ENCODE peak calls at places on chromosomes 1 and 21, in seven cellular contexts. I is body of pancreas, W is K562, M is breast epithelium, U is H1, D is transverse colon, Q is adrenal gland. P is an unnamed sample.

GRCh38 chr1:153520818-153521476 is 14.8 kb downstream of the S100A6 start:
- DNase-seq in Q (no peak), I (no peak), M (no peak), U (no peak), D (no peak), W (no peak), P (no peak)

GRCh38 chr1:9101510-9102146 is 27.3 kb downstream of the GPR157 start:
- DNase-seq in D (peak; percentile 52), W (peak; percentile 62), U (peak; percentile 68), Q (no peak), I (no peak), M (no peak), P (peak; percentile 42)

GRCh38 chr1:943545-944340 is 15.3 kb downstream of the NOC2L start:
- DNase-seq in M (no peak), U (no peak), W (no peak), D (no peak), Q (no peak), I (no peak), P (no peak)

GRCh38 chr1:194052514-194053333 is 866.3 kb upstream of the B3GALT2 start:
- DNase-seq in I (no peak), M (no peak), Q (no peak), U (no peak), W (no peak), D (no peak), P (no peak)

GRCh38 chr1:205477759-205478247 is 22.0 kb upstream of the BLACAT1 start:
- DNase-seq in I (peak; percentile 88), W (no peak), D (peak; percentile 67), Q (peak; percentile 52), M (peak; percentile 94), U (no peak), P (peak; percentile 58)

GRCh38 chr21:16117331-16117730 is 387.5 kb downstream of the USP25 start:
- DNase-seq in U (no peak), W (no peak), Q (no peak), M (no peak), I (no peak), D (no peak), P (no peak)

GRCh38 chr1:167803358-167804217 is 81.8 kb downstream of the MPZL1 start:
- DNase-seq in I (peak; percentile 91), U (peak; percentile 95), M (peak; percentile 90), D (peak; percentile 94), Q (peak; percentile 96), W (peak; percentile 96), P (peak; percentile 80)

GRCh38 chr1:117216718-117217117 is 6.0 kb upstream of the VTCN1 start:
- DNase-seq in Q (no peak), U (no peak), M (no peak), D (no peak), W (no peak), I (no peak), P (no peak)

GRCh38 chr1:55938861-55939260 is 640.5 kb downstream of the PLPP3 start:
- DNase-seq in W (no peak), D (no peak), Q (no peak), M (no peak), I (no peak), U (no peak), P (no peak)

GRCh38 chr1:186865253-186865652 is 36.5 kb downstream of the PLA2G4A start:
- DNase-seq in W (no peak), U (no peak), D (no peak), M (no peak), I (no peak), Q (no peak), P (no peak)

GRCh38 chr1:3625151-3625907 is 514 bp downstream of the TPRG1L start:
- DNase-seq in Q (peak; percentile 81), W (peak; percentile 84), U (no peak), D (peak; percentile 72), M (no peak), I (peak; percentile 54), P (no peak)

GRCh38 chr1:113536182-113536780 is 146.0 kb downstream of the MAGI3 start:
- DNase-seq in M (no peak), Q (no peak), I (no peak), U (no peak), D (no peak), W (no peak), P (no peak)

GRCh38 chr1:183230403-183230802 is 44.3 kb downstream of the LAMC2 start:
- DNase-seq in Q (no peak), M (no peak), U (no peak), D (no peak), I (no peak), W (no peak), P (no peak)

GRCh38 chr1:65022264-65022663 is 55.9 kb upstream of the JAK1 start:
- DNase-seq in I (no peak), W (peak; percentile 29), Q (no peak), D (no peak), M (no peak), U (no peak), P (no peak)

GRCh38 chr21:21559285-21560045 is 561.3 kb downstream of the NCAM2 start:
- DNase-seq in U (no peak), M (no peak), I (no peak), Q (no peak), W (no peak), D (no peak), P (no peak)

GRCh38 chr1:195520757-195521156 is 1087.5 kb downstream of the KCNT2 start:
- DNase-seq in W (no peak), I (no peak), Q (no peak), D (no peak), U (no peak), M (no peak), P (no peak)

DNA sequence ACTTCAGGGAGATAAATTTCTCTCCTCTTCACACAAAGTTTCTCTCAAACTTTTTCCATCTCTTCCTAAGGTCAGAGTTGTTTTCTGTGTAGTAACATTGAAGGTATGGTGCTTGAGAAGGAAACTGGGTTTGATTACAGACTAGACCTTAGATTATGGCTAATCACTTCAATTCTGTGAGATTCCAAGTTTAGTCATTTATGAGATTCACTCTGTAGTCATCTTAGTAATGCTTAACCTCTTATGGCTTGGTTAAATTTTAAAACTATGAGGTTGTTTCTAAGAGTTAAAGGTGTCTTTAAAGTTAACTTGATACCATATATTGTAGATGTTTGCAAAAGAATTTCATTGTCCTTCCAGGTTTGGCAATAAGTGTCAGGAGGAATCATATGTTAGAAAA is 1092.2 kb downstream of the KCNT2 start:
- DNase-seq in U (no peak), M (no peak), D (no peak), W (no peak), Q (no peak), I (no peak), P (no peak)
- TF ChIP-seq POLR2A in U (no peak), M (no peak), D (no peak), W (no peak), Q (no peak), I (no peak), P (no peak)

GRCh38 chr1:15346356-15347030 is 63.2 kb upstream of the EFHD2 start:
- DNase-seq in M (no peak), U (no peak), D (no peak), Q (no peak), I (no peak), W (peak; percentile 28), P (no peak)

GRCh38 chr1:15347182-15347581 is 62.5 kb upstream of the EFHD2 start:
- DNase-seq in M (no peak), W (no peak), U (no peak), Q (no peak), D (no peak), I (no peak), P (no peak)

GRCh38 chr1:15344380-15344779 is 65.3 kb upstream of the EFHD2 start:
- DNase-seq in M (no peak), D (no peak), W (no peak), I (no peak), U (no peak), Q (no peak), P (no peak)

GRCh38 chr1:15344800-15345710 is 64.6 kb upstream of the EFHD2 start:
- DNase-seq in I (no peak), M (no peak), D (no peak), W (no peak), U (no peak), Q (no peak), P (no peak)

DNA sequence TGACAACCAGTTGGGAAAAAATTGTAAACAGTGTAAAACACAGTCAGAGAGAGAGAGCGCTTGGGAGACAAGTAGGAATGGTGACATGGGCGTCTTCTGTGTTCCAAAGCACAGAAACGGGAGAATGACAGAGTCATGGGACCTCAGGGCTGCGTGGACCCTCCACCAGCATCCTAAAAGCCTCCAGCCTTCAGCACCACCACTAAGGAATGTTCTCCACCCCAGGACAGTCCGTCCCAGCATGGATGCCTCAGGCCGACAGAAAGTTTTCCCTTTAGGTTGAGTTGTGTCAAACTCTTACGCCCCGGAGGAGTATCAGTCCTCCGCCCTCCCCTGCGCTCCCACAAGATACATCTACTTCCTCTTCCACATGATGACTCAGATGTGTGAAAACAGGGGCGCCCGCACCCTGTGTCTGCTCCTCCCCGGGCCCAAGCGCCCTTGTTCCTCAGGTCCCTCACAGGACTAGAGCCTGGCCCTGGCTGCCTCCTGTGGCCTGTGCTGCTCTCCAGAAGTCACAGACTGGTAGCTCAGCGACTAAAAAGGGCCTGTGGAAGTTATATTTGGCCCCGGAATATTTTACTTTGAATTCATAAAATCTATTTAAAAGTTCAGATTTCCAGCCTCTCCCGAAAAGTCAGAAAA is 63.9 kb upstream of the EFHD2 start:
- DNase-seq in Q (peak; percentile 51), U (no peak), I (no peak), W (peak; percentile 86), M (no peak), D (peak; percentile 67), P (no peak)
- TF ChIP-seq POLR2A in Q (no peak), U (no peak), I (no peak), W (no peak), M (no peak), D (no peak), P (no peak)

GRCh38 chr1:6783956-6784559 is 1.2 kb upstream of the CAMTA1 start:
- DNase-seq in Q (no peak), D (no peak), W (no peak), I (no peak), M (no peak), U (no peak), P (no peak)
- TF ChIP-seq POLR2A in Q (no peak), D (no peak), W (peak; percentile 69), I (peak; percentile 89), M (no peak), U (peak; percentile 84), P (peak; percentile 23)

DNA sequence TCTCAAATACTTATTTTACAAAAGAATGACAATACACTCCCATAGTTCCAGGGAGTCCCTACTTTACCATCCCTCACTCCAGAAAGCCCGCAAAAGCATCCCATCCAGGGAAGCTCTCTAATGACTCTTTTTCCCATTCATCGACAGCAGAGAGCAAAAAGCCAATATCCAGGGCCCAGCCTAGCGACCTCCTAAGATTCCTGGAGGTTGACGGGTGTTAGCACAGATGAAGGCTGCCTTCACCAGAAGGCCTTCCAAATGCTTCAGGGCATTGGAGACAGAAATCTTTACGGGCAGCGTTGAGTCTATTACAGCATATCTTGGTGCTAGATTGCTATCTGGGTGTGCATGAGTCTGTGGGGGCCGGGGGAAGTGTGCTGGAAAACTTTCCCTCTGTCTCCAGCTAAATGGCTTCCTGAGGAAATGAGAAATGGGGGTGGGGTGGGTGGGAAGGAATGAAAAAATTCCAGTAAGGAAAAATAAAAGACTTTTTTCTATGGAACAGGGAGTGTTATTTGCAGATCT is 136.6 kb downstream of the PROX1 start:
- DNase-seq in U (no peak), M (no peak), I (no peak), Q (no peak), D (no peak), W (no peak), P (no peak)
- TF ChIP-seq POLR2A in U (no peak), M (no peak), I (no peak), Q (no peak), D (no peak), W (no peak), P (no peak)

GRCh38 chr1:231338270-231339128 is at the start of gene SPRTN:
- DNase-seq in Q (no peak), D (no peak), U (no peak), W (peak; percentile 25), M (no peak), I (no peak), P (peak; percentile 84)
- TF ChIP-seq POLR2A in Q (no peak), D (no peak), U (no peak), W (no peak), M (no peak), I (no peak), P (peak; percentile 86)